ENCODE peak calls at places on chromosomes 1 and 21, in five cellular contexts. E, P, Z, W and M are unnamed samples. For H3K4me1, the result is how much of the 10 kb centered on the place peaks cover.

GRCh38 chr1:41496080-41497055 is 11.9 kb upstream of the EDN2 start:
- DNase-seq in W (no peak), P (peak), E (peak), Z (peak), M (peak)

GRCh38 chr1:54604572-54605370 is 18.6 kb downstream of the FAM151A start:
- DNase-seq in P (no peak), Z (no peak), E (no peak), W (no peak), M (no peak)

GRCh38 chr1:3871451-3871805 is 14.2 kb downstream of the DFFB start:
- DNase-seq in E (no peak), W (no peak), P (no peak), Z (no peak), M (peak)

GRCh38 chr1:111214884-111215283 is 12.6 kb upstream of the CHI3L2 start:
- DNase-seq in E (no peak), Z (no peak), W (no peak), P (no peak), M (no peak)

GRCh38 chr1:33165209-33165608 is 16.6 kb downstream of the TRIM62 start:
- DNase-seq in Z (no peak), W (no peak), P (no peak), E (peak), M (no peak)

GRCh38 chr1:239633432-239633831 is 247.1 kb downstream of the CHRM3 start:
- DNase-seq in Z (peak), W (no peak), P (no peak), E (no peak), M (no peak)

GRCh38 chr21:17498586-17498985 is 14.3 kb upstream of the CXADR start:
- DNase-seq in W (no peak), P (no peak), E (no peak), Z (no peak), M (no peak)

GRCh38 chr1:201713093-201713810 is 115.7 kb upstream of the IPO9 start:
- DNase-seq in P (peak), Z (peak), E (no peak), W (peak), M (peak)

GRCh38 chr1:54407201-54407956 is 1.2 kb upstream of the SSBP3 start:
- DNase-seq in P (peak), E (peak), Z (peak), W (peak), M (no peak)

GRCh38 chr1:56967900-56968832 is 2.4 kb upstream of the C8B start:
- DNase-seq in P (no peak), W (peak), Z (peak), E (peak), M (no peak)

GRCh38 chr1:34419662-34420061 is 243.0 kb downstream of the C1orf94 start:
- DNase-seq in E (peak), Z (no peak), P (no peak), W (no peak), M (no peak)

DNA sequence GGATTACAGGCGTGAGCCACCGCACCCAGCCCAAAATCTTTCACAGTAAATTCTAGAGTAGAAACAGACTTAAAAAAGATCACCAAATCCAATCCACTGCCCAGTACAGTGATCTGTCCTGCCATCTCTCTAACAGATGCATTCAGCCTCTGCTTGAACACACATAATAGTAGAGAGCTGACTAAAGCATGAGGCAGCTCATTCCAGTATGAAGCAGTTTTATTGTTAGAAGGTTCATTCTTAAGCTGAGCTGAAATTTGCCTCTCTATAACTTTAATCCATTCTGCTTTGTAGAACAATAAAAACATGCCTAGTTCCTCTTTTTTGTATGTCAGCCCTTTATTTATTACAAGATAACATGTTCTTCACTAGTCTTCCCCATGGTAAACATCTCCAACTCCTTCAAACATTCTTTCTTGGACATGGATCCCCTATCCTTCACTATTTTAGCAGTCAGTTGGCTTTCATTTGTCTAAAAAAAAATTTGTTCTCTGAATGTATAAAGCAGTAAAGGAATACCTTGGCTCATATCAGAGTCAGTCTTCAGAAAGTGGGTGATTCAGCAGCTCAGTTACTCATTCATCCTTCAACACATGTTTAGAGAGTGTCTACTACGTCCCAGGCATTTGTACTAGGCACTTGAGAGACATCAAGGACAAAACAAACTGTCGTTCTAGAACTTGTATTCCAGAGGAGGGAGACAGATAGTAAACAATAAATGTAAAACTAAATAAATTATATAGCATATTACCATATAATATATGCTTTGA is 10.7 kb upstream of the PTBP2 start:
- DNase-seq in P (no peak), Z (no peak), E (no peak), W (no peak), M (no peak)
- H3K27ac ChIP-seq in P (no peak), Z (no peak), E (no peak), W (no peak), M (no peak)

GRCh38 chr1:109201123-109201703 is 12.5 kb upstream of the SARS1 start:
- DNase-seq in Z (peak), P (no peak), W (peak), E (peak), M (no peak)
- H3K4me3 ChIP-seq in Z (no peak), P (no peak), W (no peak), E (no peak), M (no peak)

DNA sequence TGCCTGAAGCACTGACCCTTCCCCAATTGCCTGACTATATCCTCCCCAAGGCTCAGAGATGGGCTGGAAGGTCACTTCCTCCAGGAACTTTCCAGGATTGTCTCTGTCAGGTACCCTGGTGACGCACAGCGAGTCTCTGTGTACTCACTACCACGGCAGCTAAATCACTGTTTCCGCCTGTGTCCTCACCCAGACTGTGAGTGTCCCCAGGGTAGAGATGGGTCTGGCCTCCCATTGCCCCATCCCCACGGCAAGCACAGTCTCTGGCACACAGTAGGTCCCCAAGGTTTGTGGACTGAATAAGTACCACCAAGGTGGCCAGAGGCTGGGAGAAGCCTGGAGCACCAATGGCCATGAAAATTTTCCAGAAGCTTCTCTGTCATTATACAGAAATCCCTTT is 93.8 kb upstream of the RUNX3 start:
- DNase-seq in P (no peak), W (no peak), Z (no peak), E (no peak), M (no peak)
- H3K4me1 ChIP-seq in P (under half), W (under half), Z (under half), E (under half), M (under half)

DNA sequence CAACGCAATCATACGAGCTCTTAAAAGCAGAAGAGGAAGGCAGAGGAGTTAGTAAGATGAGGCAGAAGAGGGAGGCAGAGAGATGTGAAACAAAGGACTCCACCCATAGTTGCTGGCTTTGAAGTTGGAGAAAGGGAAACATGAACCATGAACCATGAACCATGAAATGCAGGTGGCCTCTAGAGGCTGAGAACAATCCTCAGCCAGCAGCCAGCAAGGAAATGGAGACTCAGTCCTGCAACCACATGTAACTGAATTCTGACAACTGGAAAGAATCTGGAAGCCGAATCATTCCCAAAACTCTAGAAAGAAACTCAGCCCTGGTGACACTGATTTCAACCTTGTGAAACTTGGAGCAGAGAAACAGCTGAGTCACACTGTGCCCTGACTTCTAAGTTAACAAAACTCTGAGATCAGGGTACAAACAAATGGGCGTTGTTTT is 10.1 kb downstream of the DIPK1A start:
- DNase-seq in Z (peak), P (no peak), E (no peak), W (peak), M (no peak)
- H3K27ac ChIP-seq in Z (peak), P (no peak), E (no peak), W (peak), M (no peak)

GRCh38 chr1:1342061-1342562 is 7.1 kb downstream of the DVL1 start:
- DNase-seq in W (no peak), E (no peak), P (no peak), Z (no peak), M (no peak)

GRCh38 chr1:1340791-1341548 is 8.2 kb downstream of the DVL1 start:
- DNase-seq in P (no peak), Z (no peak), E (no peak), W (no peak), M (no peak)

GRCh38 chr1:1342584-1343115 is 6.6 kb downstream of the DVL1 start:
- DNase-seq in Z (no peak), W (no peak), P (no peak), E (no peak), M (no peak)

GRCh38 chr1:1340185-1340584 is 9.0 kb downstream of the DVL1 start:
- DNase-seq in Z (no peak), E (no peak), W (no peak), P (no peak), M (no peak)

GRCh38 chr1:1341549-1342021 is 7.6 kb downstream of the DVL1 start:
- DNase-seq in Z (no peak), P (no peak), E (no peak), W (no peak), M (no peak)
- H3K4me3 ChIP-seq in Z (no peak), P (no peak), E (no peak), W (no peak), M (no peak)

DNA sequence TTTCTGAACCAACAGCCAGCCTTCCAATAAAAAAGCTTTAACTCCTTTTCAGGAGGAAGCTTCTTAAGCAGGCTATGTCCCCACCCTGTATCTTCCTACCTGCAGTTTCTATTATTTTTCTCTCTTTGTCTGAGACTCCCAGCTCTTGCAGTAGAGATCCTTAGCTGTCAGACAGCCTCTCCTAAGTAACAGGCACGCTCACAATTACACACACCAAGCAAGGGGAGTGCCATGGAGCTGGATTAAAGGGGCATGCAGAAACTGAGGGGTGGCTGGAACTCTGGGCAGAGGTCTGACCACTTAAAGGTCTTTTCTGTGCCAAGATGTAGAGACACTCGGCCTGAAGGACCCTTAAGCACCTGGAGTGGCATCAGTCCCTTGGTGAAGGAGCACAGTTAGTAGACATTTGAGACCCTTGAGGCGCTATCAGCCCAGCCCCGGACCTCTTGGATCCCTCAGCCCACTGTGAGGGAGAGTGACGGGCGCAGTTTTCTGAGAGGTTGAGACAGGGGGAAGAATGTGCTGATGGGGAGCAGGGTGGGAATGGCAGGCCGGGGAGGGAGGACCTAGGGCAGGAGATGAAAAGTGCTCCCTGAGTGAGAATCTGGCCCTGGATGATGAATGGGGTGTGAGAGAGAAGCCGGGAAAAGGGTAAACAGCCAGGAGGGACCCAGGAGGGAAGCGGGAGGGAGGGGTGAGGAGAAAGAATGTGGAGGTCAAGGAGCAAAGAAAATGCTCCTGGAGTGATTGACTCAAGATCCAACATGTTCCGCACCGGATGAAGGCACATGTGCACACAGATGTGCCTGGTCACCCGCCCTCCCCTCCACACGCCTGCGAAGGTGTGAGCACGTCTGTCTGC is 13.3 kb downstream of the PLXNA2 start:
- DNase-seq in Z (no peak), E (no peak), P (no peak), W (no peak), M (no peak)
- H3K4me1 ChIP-seq in Z (under half), E (half or more), P (half or more), W (under half), M (under half)

GRCh38 chr1:165395522-165396300 is 39.2 kb upstream of the LMX1A start:
- DNase-seq in Z (no peak), P (no peak), W (no peak), E (no peak), M (no peak)

GRCh38 chr1:165392634-165393571 is 36.4 kb upstream of the LMX1A start:
- DNase-seq in P (peak), E (peak), W (peak), Z (peak), M (peak)

GRCh38 chr1:165402517-165403111 is 42.3 kb downstream of the RXRG start:
- DNase-seq in W (no peak), Z (no peak), P (no peak), E (no peak), M (no peak)

DNA sequence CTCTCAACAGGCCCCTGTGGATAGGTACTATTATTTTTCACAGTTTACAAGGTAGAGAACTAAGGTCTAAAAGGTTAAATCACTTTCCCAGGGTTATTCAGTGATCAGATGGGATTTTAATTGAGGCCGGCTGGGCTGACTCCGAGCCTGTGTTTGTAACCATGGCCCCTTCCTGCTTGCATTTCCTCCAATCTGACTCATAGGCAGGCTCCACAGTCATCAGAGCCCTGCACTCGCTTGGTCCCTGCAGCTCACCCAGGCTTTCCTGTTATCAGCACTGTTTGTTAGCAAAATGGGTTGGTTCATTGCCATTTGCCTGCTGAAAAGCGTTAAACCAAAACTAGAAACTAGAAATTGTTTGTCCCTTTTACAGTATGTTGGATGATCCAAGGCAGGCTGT is 41.4 kb upstream of the LMX1A start:
- DNase-seq in Z (no peak), W (no peak), P (no peak), E (no peak), M (no peak)
- H3K27ac ChIP-seq in Z (no peak), W (no peak), P (peak), E (no peak), M (no peak)

GRCh38 chr1:117534995-117535467 is 70.8 kb upstream of the TENT5C start:
- DNase-seq in Z (peak), E (peak), W (peak), P (no peak), M (no peak)
- H3K4me3 ChIP-seq in Z (no peak), E (no peak), W (no peak), P (no peak), M (no peak)